ENCODE peak calls at places on chromosomes 3 and 15, in eight cellular contexts. W is Kasumi-1; U is stimulated activated CD4-positive, alpha-beta T cell treated with anti-CD3 and anti-CD28 coated beads, Interleukin-12 subunit alpha, Interleukin-12 subunit beta, amount 100 ng/mL, for 4 hours; X is GM12891; V is GM12865; N is IMR-90; R is T-cell; A is mucosa of descending colon. E is an unnamed sample.

GRCh38 chr3:79926522-79926921 is 158.7 kb upstream of the ROBO1 start:
- DNase-seq in N (no peak), V (no peak), U (no peak), R (no peak), X (no peak), A (no peak), W (no peak), E (no peak)

GRCh38 chr3:134060561-134061385 is 31.0 kb upstream of the SLCO2A1 start:
- DNase-seq in X (no peak), U (no peak), A (no peak), W (no peak), R (peak), V (no peak), N (no peak), E (peak)

GRCh38 chr3:58660998-58661397 is 5.6 kb downstream of the FAM3D start:
- DNase-seq in A (no peak), R (no peak), W (no peak), N (no peak), X (no peak), U (no peak), V (no peak), E (no peak)

GRCh38 chr15:72591361-72591760 is 63.1 kb upstream of the GOLGA6B start:
- DNase-seq in V (no peak), W (no peak), N (peak), X (no peak), R (no peak), U (no peak), A (no peak), E (peak)

GRCh38 chr3:18379647-18380046 is 45.5 kb downstream of the SATB1 start:
- DNase-seq in A (no peak), R (no peak), V (no peak), U (no peak), N (no peak), X (no peak), W (no peak), E (no peak)

GRCh38 chr15:41284425-41285177 is 47.8 kb downstream of the OIP5 start:
- DNase-seq in R (no peak), W (no peak), X (no peak), A (peak), V (peak), N (no peak), U (no peak), E (peak)

GRCh38 chr3:10744098-10744465 is 71.9 kb upstream of the SLC6A11 start:
- DNase-seq in R (no peak), X (no peak), A (no peak), U (no peak), N (no peak), V (peak), W (no peak), E (no peak)

GRCh38 chr15:64111679-64112050 is 15.9 kb downstream of the SNX1 start:
- DNase-seq in R (no peak), A (no peak), X (no peak), W (no peak), N (no peak), V (no peak), U (no peak), E (no peak)

GRCh38 chr3:138935864-138936762 is 10.8 kb downstream of the FOXL2 start:
- DNase-seq in R (peak), U (peak), X (peak), N (peak), W (peak), A (peak), V (peak), E (peak)

GRCh38 chr3:112111785-112112402 is 21.2 kb downstream of the GCSAM start:
- DNase-seq in N (peak), W (peak), R (peak), V (peak), A (peak), X (no peak), U (peak), E (peak)

GRCh38 chr3:105988540-105988939 is 119.7 kb upstream of the CBLB start:
- DNase-seq in A (no peak), W (no peak), X (no peak), R (no peak), U (no peak), V (no peak), N (no peak), E (no peak)

GRCh38 chr3:128152419-128153155 is 694 bp upstream of the EEFSEC start:
- DNase-seq in R (no peak), U (no peak), V (peak), A (peak), W (no peak), X (no peak), N (peak), E (peak)

GRCh38 chr3:193592841-193593665 is at the start of gene OPA1:
- DNase-seq in X (peak), V (peak), W (peak), R (peak), N (peak), U (peak), A (peak), E (peak)

GRCh38 chr3:23668430-23668904 is 137.3 kb upstream of the UBE2E1 start:
- DNase-seq in R (no peak), W (no peak), U (no peak), V (peak), N (peak), X (no peak), A (no peak), E (peak)

GRCh38 chr15:98671060-98672008 is 23.0 kb downstream of the IGF1R start:
- DNase-seq in W (no peak), N (peak), A (no peak), V (no peak), X (no peak), U (no peak), R (no peak), E (peak)

GRCh38 chr3:160005004-160005403 is 16.4 kb downstream of the IL12A start:
- DNase-seq in V (peak), U (no peak), N (no peak), A (no peak), X (no peak), W (peak), R (no peak), E (no peak)

GRCh38 chr3:77449459-77449858 is 409.6 kb downstream of the ROBO2 start:
- DNase-seq in V (no peak), N (no peak), A (no peak), U (no peak), R (no peak), X (no peak), W (no peak), E (no peak)

GRCh38 chr3:9869955-9870354 is 10.1 kb downstream of the CIDEC start:
- DNase-seq in W (no peak), V (no peak), R (no peak), U (no peak), A (no peak), X (no peak), N (no peak), E (no peak)

GRCh38 chr3:48222616-48223513 is at the start of gene CAMP:
- DNase-seq in A (peak), U (no peak), R (peak), V (peak), X (peak), W (peak), N (peak), E (peak)

GRCh38 chr15:100601158-100601557 is 826 bp downstream of the LINS1 start:
- DNase-seq in A (peak), N (no peak), W (peak), U (peak), V (peak), X (no peak), R (peak), E (peak)

GRCh38 chr3:61357902-61358301 is 106.7 kb upstream of the FHIT start:
- DNase-seq in W (no peak), X (no peak), N (no peak), V (no peak), U (no peak), R (no peak), A (no peak), E (no peak)

GRCh38 chr3:12903881-12904280 is 62.5 kb upstream of the RPL32 start:
- DNase-seq in X (no peak), N (no peak), R (no peak), A (no peak), W (no peak), V (no peak), U (no peak), E (no peak)

GRCh38 chr3:10471337-10471721 is 34.1 kb downstream of the ATP2B2 start:
- DNase-seq in N (peak), V (no peak), W (no peak), U (no peak), X (no peak), A (no peak), R (no peak), E (peak)

GRCh38 chr3:17231537-17232261 is 346.9 kb downstream of the PLCL2 start:
- DNase-seq in A (no peak), W (no peak), X (no peak), V (no peak), R (no peak), U (no peak), N (no peak), E (no peak)

GRCh38 chr15:90001062-90001682 is at the start of gene ZNF710:
- DNase-seq in N (peak), R (peak), V (peak), X (peak), U (peak), W (peak), A (peak), E (peak)

GRCh38 chr3:42408156-42408555 is 2.3 kb downstream of the LYZL4 start:
- DNase-seq in V (no peak), U (no peak), R (no peak), X (no peak), W (no peak), N (no peak), A (no peak), E (no peak)

GRCh38 chr3:188468672-188469071 is 314.7 kb downstream of the LPP start:
- DNase-seq in A (peak), R (no peak), U (no peak), N (no peak), W (no peak), X (no peak), V (no peak), E (peak)

GRCh38 chr15:73683624-73684536 is at the start of gene CD276:
- DNase-seq in U (no peak), X (peak), A (peak), R (no peak), W (no peak), N (peak), V (no peak), E (peak)